ENCODE peak calls at places on chromosomes 13 and 19, in six cellular contexts. I is astrocyte of the spinal cord, R is gastrocnemius medialis, B is heart left ventricle, W is PC-9, P is AG04450. U is an unnamed sample.

GRCh38 chr19:43527860-43528622 is 1.0 kb upstream of the ETHE1 start:
- DNase-seq in I (no peak), R (peak; percentile 22), B (no peak), W (no peak), P (no peak), U (no peak)

GRCh38 chr13:75486146-75486545 is 4.2 kb upstream of the TBC1D4 start:
- DNase-seq in I (no peak), R (no peak), B (no peak), W (no peak), P (no peak), U (no peak)

GRCh38 chr13:40101708-40102359 is 446.4 kb downstream of the COG6 start:
- DNase-seq in I (no peak), R (no peak), B (no peak), W (no peak), P (no peak), U (no peak)

GRCh38 chr13:107799001-107799400 is 416.3 kb downstream of the LIG4 start:
- DNase-seq in I (no peak), R (no peak), B (no peak), W (no peak), P (no peak), U (no peak)

GRCh38 chr13:41942462-41943094 is 18.3 kb downstream of the VWA8 start:
- DNase-seq in I (peak; percentile 48), R (peak; percentile 50), B (no peak), W (no peak), P (peak; percentile 33), U (no peak)

GRCh38 chr13:30618186-30618937 is 642 bp downstream of the USPL1 start:
- DNase-seq in I (no peak), R (peak; percentile 24), B (no peak), W (no peak), P (no peak), U (peak; percentile 86)

GRCh38 chr19:10836478-10837325 is 690 bp upstream of the TMED1 start:
- DNase-seq in I (no peak), R (peak; percentile 92), B (peak; percentile 93), W (no peak), P (no peak), U (peak; percentile 96)

GRCh38 chr19:3783660-3784584 is 2.3 kb downstream of the MATK start:
- DNase-seq in I (no peak), R (no peak), B (no peak), W (no peak), P (no peak), U (no peak)

GRCh38 chr13:109576331-109576813 is 210.0 kb downstream of the IRS2 start:
- DNase-seq in I (peak; percentile 5), R (no peak), B (no peak), W (no peak), P (no peak), U (no peak)

GRCh38 chr19:19740755-19741154 is 7.8 kb upstream of the ZNF14 start:
- DNase-seq in I (no peak), R (no peak), B (no peak), W (no peak), P (no peak), U (no peak)

GRCh38 chr19:33090179-33090578 is 9.2 kb downstream of the GPATCH1 start:
- DNase-seq in I (no peak), R (no peak), B (no peak), W (no peak), P (no peak), U (no peak)

GRCh38 chr19:39949026-39949747 is 14.8 kb upstream of the FCGBP start:
- DNase-seq in I (no peak), R (no peak), B (no peak), W (no peak), P (no peak), U (no peak)

GRCh38 chr19:7288131-7288530 is 6.1 kb downstream of the INSR start:
- DNase-seq in I (no peak), R (no peak), B (no peak), W (no peak), P (no peak), U (no peak)

GRCh38 chr13:29918845-29919244 is 68.4 kb upstream of the UBL3 start:
- DNase-seq in I (peak; percentile 92), R (no peak), B (no peak), W (peak; percentile 62), P (no peak), U (no peak)

GRCh38 chr13:99704390-99704789 is 203.1 kb downstream of the TM9SF2 start:
- DNase-seq in I (no peak), R (no peak), B (no peak), W (no peak), P (no peak), U (no peak)

GRCh38 chr19:29509456-29509855 is 16.3 kb upstream of the VSTM2B start:
- DNase-seq in I (no peak), R (no peak), B (peak; percentile 10), W (no peak), P (no peak), U (no peak)

GRCh38 chr13:73146705-73147104 is 87.9 kb downstream of the KLF5 start:
- DNase-seq in I (no peak), R (no peak), B (no peak), W (no peak), P (no peak), U (no peak)

GRCh38 chr19:42402376-42403116 is 12.4 kb upstream of the CNFN start:
- DNase-seq in I (no peak), R (no peak), B (no peak), W (no peak), P (no peak), U (no peak)

GRCh38 chr13:24353736-24354135 is 44.4 kb downstream of the C1QTNF9 start:
- DNase-seq in I (no peak), R (no peak), B (no peak), W (no peak), P (no peak), U (no peak)

DNA sequence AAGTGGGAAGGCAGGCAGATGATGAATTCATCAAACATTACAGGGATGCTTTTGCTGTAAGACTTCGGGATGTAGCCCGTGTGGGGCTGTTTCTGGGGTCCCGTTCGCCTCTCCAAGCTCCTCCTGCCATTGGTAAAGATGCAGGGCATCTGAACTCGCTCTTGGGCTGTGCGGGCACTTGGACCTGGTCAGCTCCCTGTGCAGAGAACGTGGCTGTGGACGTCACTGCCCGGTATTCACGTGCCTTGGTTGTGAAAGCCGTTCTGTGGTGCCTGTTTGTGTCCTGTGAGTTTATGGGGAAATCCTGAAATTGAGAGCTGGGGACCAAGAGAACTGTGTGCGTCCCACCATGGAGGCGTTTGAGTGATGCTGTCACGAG is 5.4 kb downstream of the TFDP1 start:
- DNase-seq in I (no peak), R (no peak), B (no peak), W (no peak), P (no peak), U (no peak)
- H3K4me3 ChIP-seq in I (no peak overlapping the region), R (no peak overlapping the region), B (no peak overlapping the region), W (no peak overlapping the region), P (no peak overlapping the region), U (no peak overlapping the region)

GRCh38 chr13:66657165-66657895 is 572.8 kb downstream of the PCDH9 start:
- DNase-seq in I (peak; percentile 98), R (peak; percentile 15), B (peak; percentile 86), W (peak; percentile 91), P (peak; percentile 91), U (peak; percentile 59)
- TF ChIP-seq CTCF in I (no peak), R (no peak), B (no peak), W (no peak), P (no peak), U (no peak)

GRCh38 chr19:17942582-17943283 is 9.9 kb downstream of the CCDC124 start:
- DNase-seq in I (no peak), R (no peak), B (no peak), W (no peak), P (no peak), U (no peak)

GRCh38 chr19:17944301-17944700 is 11.5 kb downstream of the CCDC124 start:
- DNase-seq in I (peak; percentile 64), R (no peak), B (peak; percentile 54), W (no peak), P (peak; percentile 77), U (no peak)

GRCh38 chr19:17943284-17944221 is 10.7 kb downstream of the CCDC124 start:
- DNase-seq in I (no peak), R (no peak), B (no peak), W (no peak), P (no peak), U (no peak)

GRCh38 chr19:17938092-17938845 is 5.5 kb downstream of the CCDC124 start:
- DNase-seq in I (peak; percentile 84), R (peak; percentile 65), B (peak; percentile 75), W (peak; percentile 75), P (peak; percentile 65), U (peak; percentile 74)

DNA sequence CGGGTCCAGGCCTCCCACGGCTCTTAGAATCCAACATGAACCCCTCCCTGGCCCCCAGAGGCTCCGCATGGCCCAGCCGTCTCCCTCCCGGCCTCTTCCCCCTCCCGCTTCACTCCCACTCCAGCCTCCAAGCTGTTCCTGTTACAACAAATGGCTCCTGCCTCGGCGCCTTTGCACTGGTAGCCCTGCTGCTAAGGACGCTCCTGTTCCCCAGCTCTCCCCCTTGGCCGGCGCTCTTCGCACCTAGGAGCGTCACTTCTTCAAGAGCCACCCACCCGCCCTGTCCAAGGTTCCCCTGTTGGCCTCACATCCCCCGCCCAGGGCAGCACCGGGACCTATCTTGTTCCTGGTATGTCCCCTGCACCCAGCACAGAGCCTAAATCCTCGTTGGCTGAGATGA is 9.4 kb downstream of the CCDC124 start:
- DNase-seq in I (no peak), R (no peak), B (no peak), W (no peak), P (no peak), U (no peak)
- H3K4me3 ChIP-seq in I (no peak overlapping the region), R (no peak overlapping the region), B (no peak overlapping the region), W (no peak overlapping the region), P (no peak overlapping the region), U (no peak overlapping the region)

GRCh38 chr13:79011179-79011578 is 352.2 kb upstream of the OBI1 start:
- DNase-seq in I (no peak), R (no peak), B (no peak), W (no peak), P (no peak), U (no peak)
- TF ChIP-seq CTCF in I (no peak), R (no peak), B (no peak), W (no peak), P (no peak), U (no peak)

GRCh38 chr19:22527554-22527953 is 105.4 kb upstream of the ZNF98 start:
- DNase-seq in I (no peak), R (no peak), B (no peak), W (no peak), P (no peak), U (no peak)

GRCh38 chr19:22523940-22524339 is 101.8 kb upstream of the ZNF98 start:
- DNase-seq in I (no peak), R (no peak), B (no peak), W (no peak), P (no peak), U (no peak)

GRCh38 chr19:22528956-22529355 is 105.2 kb upstream of the ZNF492 start:
- DNase-seq in I (no peak), R (no peak), B (no peak), W (no peak), P (no peak), U (no peak)

GRCh38 chr19:22530042-22530441 is 104.1 kb upstream of the ZNF492 start:
- DNase-seq in I (no peak), R (no peak), B (no peak), W (no peak), P (no peak), U (no peak)

GRCh38 chr19:22526661-22527272 is 104.6 kb upstream of the ZNF98 start:
- DNase-seq in I (no peak), R (no peak), B (no peak), W (no peak), P (no peak), U (no peak)
- H3K4me3 ChIP-seq in I (no peak overlapping the region), R (no peak overlapping the region), B (no peak overlapping the region), W (no peak overlapping the region), P (no peak overlapping the region), U (no peak overlapping the region)

U was measured in lower leg skin.